ENCODE peak calls at places on chromosomes 11 and 22, in eight cellular contexts. One of them, this sample, is unnamed.

GRCh38 chr22:37807410-37808293 is at the start of gene GCAT:
- DNase-seq in choroid plexus epithelial cell: peak
- DNase-seq in bronchial epithelial cell: peak
- DNase-seq in breast epithelium: peak
- DNase-seq in ovary: peak
- DNase-seq in DND-41: peak
- DNase-seq in lower lobe of right lung: peak
- DNase-seq in AG09319: peak
- DNase-seq in this sample: peak

GRCh38 chr11:99822846-99823565 is 802.3 kb downstream of the CNTN5 start:
- DNase-seq in breast epithelium: no peak
- DNase-seq in lower lobe of right lung: no peak
- DNase-seq in DND-41: no peak
- DNase-seq in ovary: no peak
- DNase-seq in bronchial epithelial cell: peak
- DNase-seq in choroid plexus epithelial cell: peak
- DNase-seq in AG09319: no peak
- DNase-seq in this sample: no peak

GRCh38 chr11:119885861-119886567 is 157.0 kb upstream of the NECTIN1 start:
- DNase-seq in choroid plexus epithelial cell: no peak
- DNase-seq in DND-41: no peak
- DNase-seq in AG09319: no peak
- DNase-seq in ovary: no peak
- DNase-seq in breast epithelium: no peak
- DNase-seq in lower lobe of right lung: no peak
- DNase-seq in bronchial epithelial cell: no peak
- DNase-seq in this sample: no peak

GRCh38 chr11:75626692-75627536 is 41.9 kb downstream of the MAP6 start:
- DNase-seq in AG09319: no peak
- DNase-seq in breast epithelium: no peak
- DNase-seq in choroid plexus epithelial cell: peak
- DNase-seq in DND-41: no peak
- DNase-seq in lower lobe of right lung: no peak
- DNase-seq in bronchial epithelial cell: peak
- DNase-seq in ovary: no peak
- DNase-seq in this sample: no peak

GRCh38 chr11:3903207-3903896 is 47.9 kb downstream of the STIM1 start:
- DNase-seq in bronchial epithelial cell: no peak
- DNase-seq in ovary: no peak
- DNase-seq in breast epithelium: peak
- DNase-seq in lower lobe of right lung: no peak
- DNase-seq in DND-41: no peak
- DNase-seq in choroid plexus epithelial cell: no peak
- DNase-seq in AG09319: no peak
- DNase-seq in this sample: no peak

GRCh38 chr22:39487826-39488520 is 14.1 kb upstream of the MIEF1 start:
- DNase-seq in ovary: no peak
- DNase-seq in choroid plexus epithelial cell: no peak
- DNase-seq in breast epithelium: no peak
- DNase-seq in lower lobe of right lung: no peak
- DNase-seq in bronchial epithelial cell: no peak
- DNase-seq in DND-41: no peak
- DNase-seq in AG09319: no peak
- DNase-seq in this sample: no peak

GRCh38 chr22:42114721-42115120 is 15.9 kb downstream of the CYP2D6 start:
- DNase-seq in lower lobe of right lung: no peak
- DNase-seq in choroid plexus epithelial cell: peak
- DNase-seq in AG09319: no peak
- DNase-seq in DND-41: no peak
- DNase-seq in ovary: no peak
- DNase-seq in bronchial epithelial cell: no peak
- DNase-seq in breast epithelium: no peak
- DNase-seq in this sample: peak

GRCh38 chr11:126594921-126595367 is 239.5 kb downstream of the ST3GAL4 start:
- DNase-seq in lower lobe of right lung: peak
- DNase-seq in ovary: no peak
- DNase-seq in AG09319: no peak
- DNase-seq in bronchial epithelial cell: no peak
- DNase-seq in DND-41: no peak
- DNase-seq in choroid plexus epithelial cell: no peak
- DNase-seq in breast epithelium: no peak
- DNase-seq in this sample: no peak

GRCh38 chr11:113673566-113674396 is 32.3 kb downstream of the TMPRSS5 start:
- DNase-seq in lower lobe of right lung: no peak
- DNase-seq in choroid plexus epithelial cell: no peak
- DNase-seq in DND-41: no peak
- DNase-seq in breast epithelium: no peak
- DNase-seq in bronchial epithelial cell: no peak
- DNase-seq in ovary: no peak
- DNase-seq in AG09319: no peak
- DNase-seq in this sample: peak

DNA sequence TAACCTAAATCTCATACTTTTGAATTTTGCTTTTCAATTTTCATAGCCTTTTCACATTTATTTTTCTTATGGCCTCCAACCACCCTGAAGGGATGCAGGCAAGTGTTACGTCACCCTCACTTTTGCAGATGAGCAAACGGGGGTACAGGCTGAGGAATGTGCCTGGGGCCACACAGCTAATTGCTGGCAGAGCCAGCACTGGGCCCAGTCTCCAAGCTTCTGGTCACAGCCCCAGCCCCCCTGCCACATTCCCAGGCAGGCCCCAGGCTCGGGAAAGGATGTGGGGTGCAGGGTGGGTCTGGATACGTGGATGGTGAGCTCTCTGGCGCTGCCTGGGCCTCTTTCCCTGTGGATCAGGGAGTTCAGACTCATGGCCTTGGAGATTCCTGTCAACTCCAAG is 138.6 kb downstream of the PKNOX2 start:
- DNase-seq in breast epithelium: no peak
- DNase-seq in lower lobe of right lung: no peak
- DNase-seq in ovary: no peak
- DNase-seq in DND-41: no peak
- DNase-seq in choroid plexus epithelial cell: no peak
- DNase-seq in bronchial epithelial cell: no peak
- DNase-seq in AG09319: no peak
- DNase-seq in this sample: no peak
- TF ChIP-seq CTCF in breast epithelium: no peak
- TF ChIP-seq CTCF in lower lobe of right lung: no peak
- TF ChIP-seq CTCF in ovary: no peak
- TF ChIP-seq CTCF in DND-41: no peak
- TF ChIP-seq CTCF in choroid plexus epithelial cell: no peak
- TF ChIP-seq CTCF in bronchial epithelial cell: no peak
- TF ChIP-seq CTCF in AG09319: no peak
- TF ChIP-seq CTCF in this sample: no peak

GRCh38 chr11:57001674-57002401 is 13.1 kb downstream of the OR5AK2 start:
- DNase-seq in bronchial epithelial cell: no peak
- DNase-seq in ovary: no peak
- DNase-seq in choroid plexus epithelial cell: peak
- DNase-seq in AG09319: no peak
- DNase-seq in breast epithelium: no peak
- DNase-seq in DND-41: no peak
- DNase-seq in lower lobe of right lung: no peak
- DNase-seq in this sample: peak
- TF ChIP-seq CTCF in bronchial epithelial cell: peak
- TF ChIP-seq CTCF in ovary: no peak
- TF ChIP-seq CTCF in choroid plexus epithelial cell: peak
- TF ChIP-seq CTCF in AG09319: peak
- TF ChIP-seq CTCF in breast epithelium: no peak
- TF ChIP-seq CTCF in DND-41: peak
- TF ChIP-seq CTCF in lower lobe of right lung: no peak
- TF ChIP-seq CTCF in this sample: peak

DNA sequence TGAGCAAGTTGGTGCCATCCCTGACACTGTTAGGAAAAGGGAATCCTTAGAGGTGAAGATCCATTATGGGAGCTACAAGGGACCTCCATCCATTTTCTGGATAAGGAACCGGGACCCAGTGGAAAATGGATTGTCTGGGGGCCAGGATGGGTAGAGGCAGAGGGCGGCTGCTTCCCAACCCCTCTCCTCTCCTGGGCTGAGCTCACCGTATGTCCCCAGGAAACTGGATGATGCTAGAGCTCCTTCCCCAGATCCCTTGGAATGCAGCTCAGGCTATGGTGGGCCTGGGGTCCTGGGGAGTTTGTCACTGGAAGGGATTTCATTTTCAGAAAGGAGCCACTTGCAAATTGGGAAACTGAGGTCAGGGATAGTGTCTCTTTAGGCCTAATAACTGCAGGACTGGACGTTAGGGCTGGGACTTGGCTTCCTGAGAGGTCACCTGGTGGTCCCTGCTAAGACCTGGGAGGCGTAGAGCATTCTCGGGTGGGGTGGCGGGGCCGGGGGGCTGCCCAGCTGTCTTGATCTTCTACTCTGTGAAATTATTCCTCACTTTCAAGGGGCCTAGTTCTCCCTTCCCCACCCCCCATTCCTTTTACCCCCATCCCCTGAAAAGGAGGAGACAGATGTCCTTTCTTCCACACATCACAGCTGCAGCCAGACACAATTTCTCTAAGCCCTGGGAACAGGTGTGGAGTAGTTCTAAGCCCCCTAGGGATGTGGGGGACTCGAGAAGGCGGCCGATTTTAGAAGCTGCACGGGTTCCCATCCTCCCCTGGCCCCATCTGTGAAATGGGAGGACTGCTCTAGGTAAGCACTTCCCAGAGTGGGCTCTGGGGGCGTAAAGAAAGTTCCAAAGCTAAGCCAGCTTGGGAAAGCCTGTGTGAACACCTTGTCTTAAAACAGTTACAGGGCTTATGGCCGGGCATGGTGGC is 99.8 kb downstream of the PKNOX2 start:
- DNase-seq in AG09319: no peak
- DNase-seq in choroid plexus epithelial cell: no peak
- DNase-seq in DND-41: no peak
- DNase-seq in lower lobe of right lung: no peak
- DNase-seq in bronchial epithelial cell: no peak
- DNase-seq in breast epithelium: no peak
- DNase-seq in ovary: no peak
- DNase-seq in this sample: no peak
- TF ChIP-seq CTCF in AG09319: no peak
- TF ChIP-seq CTCF in choroid plexus epithelial cell: no peak
- TF ChIP-seq CTCF in DND-41: no peak
- TF ChIP-seq CTCF in lower lobe of right lung: no peak
- TF ChIP-seq CTCF in bronchial epithelial cell: no peak
- TF ChIP-seq CTCF in breast epithelium: no peak
- TF ChIP-seq CTCF in ovary: no peak
- TF ChIP-seq CTCF in this sample: no peak

DNA sequence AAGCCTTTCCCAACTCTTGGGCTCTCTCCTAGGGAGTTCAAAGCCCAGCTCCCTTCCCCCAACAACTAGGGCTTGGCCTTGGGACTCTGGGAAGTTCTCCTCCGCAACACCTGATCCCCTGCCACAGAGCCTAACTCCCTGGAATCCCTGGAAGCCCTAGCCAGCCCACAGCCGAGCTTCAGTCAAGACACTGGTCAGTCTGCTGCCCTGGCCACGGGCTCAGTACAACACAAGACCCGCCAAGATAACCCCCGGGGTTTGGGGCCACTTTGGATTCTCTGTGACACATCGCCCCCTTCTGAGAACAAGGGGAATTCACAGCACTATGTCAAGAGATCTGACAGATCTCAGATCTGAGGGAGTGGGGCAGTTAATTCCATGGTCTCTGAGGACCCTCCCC is 58.3 kb downstream of the SLC22A12 start:
- DNase-seq in ovary: peak
- DNase-seq in DND-41: peak
- DNase-seq in bronchial epithelial cell: peak
- DNase-seq in choroid plexus epithelial cell: peak
- DNase-seq in AG09319: no peak
- DNase-seq in breast epithelium: no peak
- DNase-seq in lower lobe of right lung: no peak
- DNase-seq in this sample: peak
- TF ChIP-seq CTCF in ovary: no peak
- TF ChIP-seq CTCF in DND-41: peak
- TF ChIP-seq CTCF in bronchial epithelial cell: peak
- TF ChIP-seq CTCF in choroid plexus epithelial cell: peak
- TF ChIP-seq CTCF in AG09319: peak
- TF ChIP-seq CTCF in breast epithelium: no peak
- TF ChIP-seq CTCF in lower lobe of right lung: peak
- TF ChIP-seq CTCF in this sample: peak